ENCODE peak calls at places on chromosome 18, in four cellular contexts. H is neural progenitor cell, E is cardiac muscle cell, I is ovary. Y is an unnamed sample.
A peak's percentile ranks its signal among the peaks of the same experiment; 100 is the strongest.

GRCh38 chr18:57801379-57802165 is 1.5 kb downstream of the ATP8B1 start:
- DNase-seq in H (peak; percentile 34), I (no peak), E (no peak), Y (no peak)

GRCh38 chr18:34122724-34123334 is 101.9 kb downstream of the NOL4 start:
- DNase-seq in I (no peak), H (peak; percentile 72), E (peak; percentile 56), Y (peak; percentile 47)

GRCh38 chr18:62702259-62702658 is 13.1 kb upstream of the PHLPP1 start:
- DNase-seq in H (no peak), E (no peak), I (no peak), Y (no peak)

GRCh38 chr18:21004721-21005120 is 106.9 kb downstream of the ROCK1 start:
- DNase-seq in H (no peak), I (peak; percentile 45), E (peak; percentile 93), Y (no peak)

GRCh38 chr18:79637181-79637920 is 42.3 kb upstream of the CTDP1 start:
- DNase-seq in I (no peak), H (no peak), E (no peak), Y (no peak)

GRCh38 chr18:22250591-22250996 is 81.2 kb downstream of the GATA6 start:
- DNase-seq in H (peak; percentile 10), I (no peak), E (peak; percentile 30), Y (no peak)

GRCh38 chr18:44580159-44580558 is 100.5 kb upstream of the SETBP1 start:
- DNase-seq in E (no peak), I (no peak), H (no peak), Y (no peak)

GRCh38 chr18:1530650-1531049 is 626.0 kb downstream of the ADCYAP1 start:
- DNase-seq in H (no peak), I (no peak), E (no peak), Y (no peak)

GRCh38 chr18:3441290-3441689 is 8.7 kb upstream of the TGIF1 start:
- DNase-seq in I (no peak), E (peak; percentile 58), H (peak; percentile 51), Y (peak; percentile 22)

GRCh38 chr18:27860701-27861107 is 316.2 kb downstream of the CDH2 start:
- DNase-seq in I (no peak), H (no peak), E (peak; percentile 36), Y (no peak)

GRCh38 chr18:47075098-47075883 is 39.9 kb upstream of the ELOA2 start:
- DNase-seq in E (peak; percentile 1), I (no peak), H (no peak), Y (no peak)

GRCh38 chr18:59954241-59954640 is 54.4 kb downstream of the PMAIP1 start:
- DNase-seq in I (no peak), H (no peak), E (no peak), Y (no peak)

GRCh38 chr18:33372442-33372841 is 68.1 kb downstream of the CCDC178 start:
- DNase-seq in H (no peak), E (no peak), I (no peak), Y (no peak)

GRCh38 chr18:2905802-2906521 is 59.2 kb downstream of the EMILIN2 start:
- DNase-seq in I (peak; percentile 79), E (peak; percentile 72), H (peak; percentile 46), Y (peak; percentile 68)

GRCh38 chr18:22223263-22223960 is 54.0 kb downstream of the GATA6 start:
- DNase-seq in H (no peak), I (peak; percentile 62), E (peak; percentile 81), Y (peak; percentile 74)

GRCh38 chr18:62460851-62461300 is 61.9 kb upstream of the ZCCHC2 start:
- DNase-seq in H (no peak), E (peak; percentile 72), I (no peak), Y (no peak)

GRCh38 chr18:60417946-60418345 is 45.4 kb upstream of the MC4R start:
- DNase-seq in H (no peak), I (no peak), E (no peak), Y (no peak)

GRCh38 chr18:75727479-75727878 is 300.0 kb upstream of the SMIM21 start:
- DNase-seq in I (peak; percentile 22), E (peak; percentile 59), H (peak; percentile 76), Y (peak; percentile 25)

GRCh38 chr18:54783100-54783499 is 45.2 kb upstream of the RAB27B start:
- DNase-seq in E (no peak), I (no peak), H (no peak), Y (no peak)

GRCh38 chr18:26549103-26549485 is 741 bp upstream of the KCTD1 start:
- DNase-seq in I (no peak), E (peak; percentile 58), H (no peak), Y (peak; percentile 52)

GRCh38 chr18:9365406-9365805 is 30.8 kb downstream of the TWSG1 start:
- DNase-seq in E (no peak), H (no peak), I (no peak), Y (peak; percentile 83)

GRCh38 chr18:50706199-50706598 is 113.6 kb downstream of the MRO start:
- DNase-seq in H (no peak), E (no peak), I (no peak), Y (no peak)

GRCh38 chr18:34330308-34330707 is 105.6 kb upstream of the NOL4 start:
- DNase-seq in I (no peak), H (no peak), E (no peak), Y (no peak)

GRCh38 chr18:62729487-62730386 is 14.4 kb downstream of the PHLPP1 start:
- DNase-seq in E (no peak), H (no peak), I (no peak), Y (no peak)

GRCh38 chr18:45997689-45998088 is 30.6 kb upstream of the EPG5 start:
- DNase-seq in E (no peak), H (no peak), I (no peak), Y (no peak)

GRCh38 chr18:48577478-48578190 is 38.8 kb downstream of the CTIF start:
- DNase-seq in H (no peak), E (no peak), I (no peak), Y (no peak)
- H3K4me1 ChIP-seq in H (peaks cover 37% of the 10 kb centered on the region), E (no peaks in the 10 kb centered on the region), I (peaks cover 16% of the 10 kb centered on the region), Y (peaks cover 18% of the 10 kb centered on the region)

GRCh38 chr18:63741769-63742168 is 33.4 kb upstream of the SERPINB7 start:
- DNase-seq in H (no peak), E (peak; percentile 6), I (no peak), Y (no peak)
- H3K4me3 ChIP-seq in H (no peak overlapping the region), E (no peak overlapping the region), I (no peak overlapping the region), Y (no peak overlapping the region)

DNA sequence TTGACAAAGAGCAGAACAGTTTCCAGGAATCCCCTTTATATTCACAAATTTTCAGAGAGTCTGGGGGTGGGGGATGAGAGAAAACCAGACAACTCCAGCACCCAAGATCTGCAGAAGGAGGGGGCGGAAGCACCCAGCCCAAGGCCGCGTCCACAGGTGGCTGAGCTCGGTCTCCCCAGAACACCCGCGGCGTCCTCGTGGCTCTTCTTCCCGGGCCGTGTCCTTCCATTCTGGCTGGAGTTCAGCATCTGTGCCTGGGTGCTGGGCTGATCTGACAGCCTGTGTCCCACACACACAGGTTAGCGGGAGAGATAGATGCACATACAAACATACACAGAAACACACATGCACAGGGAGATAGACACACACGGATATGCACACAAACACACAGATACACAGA is 455.8 kb upstream of the SALL3 start:
- DNase-seq in E (no peak), I (no peak), H (no peak), Y (no peak)
- H3K9me3 ChIP-seq in E (no peaks in the 10 kb centered on the region), I (no peaks in the 10 kb centered on the region), H (no peaks in the 10 kb centered on the region), Y (peaks cover 15% of the 10 kb centered on the region)

GRCh38 chr18:48136544-48137353 is 206.3 kb upstream of the SMAD2 start:
- DNase-seq in I (peak; percentile 42), H (peak; percentile 61), E (no peak), Y (no peak)

GRCh38 chr18:48138660-48139426 is 208.4 kb upstream of the SMAD2 start:
- DNase-seq in I (no peak), H (no peak), E (no peak), Y (no peak)

GRCh38 chr18:48138211-48138610 is 207.8 kb upstream of the SMAD2 start:
- DNase-seq in E (no peak), H (peak; percentile 41), I (no peak), Y (no peak)

GRCh38 chr18:48136051-48136543 is 205.6 kb upstream of the SMAD2 start:
- DNase-seq in I (peak; percentile 64), H (peak; percentile 37), E (no peak), Y (no peak)

DNA sequence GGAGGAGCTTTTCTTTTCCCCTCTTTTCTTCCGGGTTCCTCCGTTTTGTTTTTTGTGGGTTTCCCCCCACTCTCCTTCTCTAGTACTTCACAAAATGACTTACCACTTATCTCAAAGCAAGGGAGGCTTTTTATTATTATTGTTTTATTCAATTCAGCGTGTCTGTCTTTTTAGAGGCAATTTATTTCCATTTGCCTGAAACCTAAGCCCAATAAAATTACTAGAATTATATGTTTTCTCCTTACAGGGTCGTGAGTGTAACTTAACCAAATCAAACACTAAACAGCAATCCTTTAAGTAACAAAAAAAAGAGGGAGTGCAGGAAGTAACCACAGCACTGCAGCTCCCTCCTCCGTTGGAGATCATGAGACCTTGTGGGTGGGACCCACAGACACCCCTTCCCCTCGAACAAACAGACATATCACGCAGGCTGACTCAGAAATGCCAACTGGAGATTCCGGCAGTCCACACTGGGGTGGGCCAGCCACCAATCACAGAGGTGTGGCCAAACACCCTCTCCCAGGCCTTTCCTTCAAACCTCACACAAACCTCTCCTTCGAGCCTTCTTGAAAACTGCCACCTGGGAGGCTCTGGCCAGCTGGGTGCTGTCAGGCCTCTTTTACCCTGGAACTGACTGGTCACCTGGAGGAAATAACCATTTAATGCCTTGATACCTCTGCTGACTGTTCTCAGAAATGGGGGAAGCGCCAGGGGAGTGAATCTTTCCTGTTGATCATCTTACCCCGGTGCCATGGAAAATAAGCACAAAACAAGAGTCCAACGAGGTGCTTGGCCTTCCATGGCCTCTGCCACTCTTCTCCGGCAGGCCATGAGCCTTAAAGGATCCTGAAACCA is 207.1 kb upstream of the SMAD2 start:
- DNase-seq in I (no peak), H (no peak), E (no peak), Y (no peak)
- H3K4me1 ChIP-seq in I (peaks cover 12% of the 10 kb centered on the region), H (peaks cover 26% of the 10 kb centered on the region), E (peaks cover 4% of the 10 kb centered on the region), Y (peaks cover 11% of the 10 kb centered on the region)

GRCh38 chr18:77087391-77088141 is 45.0 kb downstream of the MBP start:
- DNase-seq in H (peak; percentile 73), I (peak; percentile 74), E (peak; percentile 71), Y (no peak)

GRCh38 chr18:77086034-77086433 is 46.5 kb downstream of the MBP start:
- DNase-seq in H (no peak), I (no peak), E (peak; percentile 66), Y (no peak)

GRCh38 chr18:77084757-77085035 is 47.9 kb downstream of the MBP start:
- DNase-seq in H (no peak), E (no peak), I (no peak), Y (no peak)

GRCh38 chr18:77088977-77089795 is 43.4 kb downstream of the MBP start:
- DNase-seq in E (no peak), H (no peak), I (no peak), Y (no peak)

DNA sequence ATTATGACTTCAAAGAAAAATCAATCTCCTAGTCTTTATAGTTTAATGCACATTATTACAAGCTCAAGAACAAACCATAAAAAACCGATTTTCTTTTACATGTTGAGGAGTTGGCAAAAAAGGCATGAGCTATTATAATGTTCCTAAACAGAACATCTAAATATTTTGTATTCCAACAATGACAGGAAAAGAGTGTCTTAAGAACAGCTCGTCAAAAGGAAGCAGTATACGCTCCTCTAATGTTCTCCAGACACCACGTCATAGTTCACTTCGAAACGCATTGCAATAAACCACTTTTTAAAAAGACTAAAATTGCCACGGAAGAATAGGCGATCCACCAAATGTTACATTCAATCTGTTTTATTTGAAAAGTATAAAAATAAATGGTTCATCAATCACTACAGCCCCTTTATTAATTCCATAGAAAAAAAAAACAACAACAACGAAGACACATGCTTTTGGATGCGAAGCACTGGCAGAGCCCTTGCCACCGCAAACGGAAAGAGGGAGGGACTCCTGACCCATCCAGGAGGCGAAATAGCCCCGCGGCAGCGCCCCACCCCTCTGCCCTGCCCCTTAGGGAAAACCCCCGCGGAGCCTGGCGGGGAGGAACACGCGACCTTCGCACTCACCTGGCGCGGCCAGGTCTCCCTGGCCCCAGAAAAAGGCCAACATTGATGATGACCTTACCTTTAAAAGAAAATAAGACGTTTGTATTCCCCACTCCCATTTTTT is 45.8 kb downstream of the MBP start:
- DNase-seq in I (no peak), E (no peak), H (peak; percentile 51), Y (no peak)
- H3K4me3 ChIP-seq in I (peak overlapping the region; percentile 29), E (peak overlapping the region; percentile 5), H (peak overlapping the region; percentile 51), Y (no peak overlapping the region)

GRCh38 chr18:12872408-12872807 is 11.6 kb downstream of the PTPN2 start:
- DNase-seq in E (no peak), I (no peak), H (no peak), Y (no peak)
- H3K9me3 ChIP-seq in E (no peaks in the 10 kb centered on the region), I (no peaks in the 10 kb centered on the region), H (no peaks in the 10 kb centered on the region), Y (no peaks in the 10 kb centered on the region)

Y was measured in SJSA1.